ENCODE peak calls at places on chromosomes 6 and 20, in seven cellular contexts. U is breast epithelium, H is endothelial cell of umbilical vein, M is H1, Q is prostate gland, P is stomach, W is SK-N-SH. K is an unnamed sample. For H3K9me3, the result is how much of the 10 kb centered on the place peaks cover.

GRCh38 chr6:151349651-151350270 is 41.6 kb downstream of the ZBTB2 start:
- DNase-seq in M (no peak), H (no peak), W (no peak), P (no peak), U (no peak), Q (no peak), K (no peak)

GRCh38 chr6:139256087-139256486 is 35.7 kb downstream of the TXLNB start:
- DNase-seq in P (no peak), M (no peak), Q (no peak), U (no peak), H (no peak), W (no peak), K (no peak)

GRCh38 chr6:34391023-34391485 is 1.4 kb downstream of the NUDT3 start:
- DNase-seq in M (no peak), U (no peak), Q (peak), H (peak), W (peak), P (no peak), K (no peak)

GRCh38 chr20:10708342-10709185 is 34.8 kb upstream of the JAG1 start:
- DNase-seq in U (no peak), M (no peak), P (no peak), W (no peak), H (peak), Q (no peak), K (no peak)

GRCh38 chr20:25217161-25218108 is 21.9 kb downstream of the ENTPD6 start:
- DNase-seq in W (no peak), P (no peak), U (no peak), Q (no peak), M (no peak), H (no peak), K (no peak)

GRCh38 chr6:46211917-46212316 is 41.1 kb upstream of the ENPP5 start:
- DNase-seq in U (no peak), P (no peak), W (no peak), H (no peak), M (no peak), Q (no peak), K (no peak)

GRCh38 chr6:56840467-56841371 is 114.2 kb upstream of the BEND6 start:
- DNase-seq in H (peak), W (peak), U (no peak), P (no peak), M (no peak), Q (no peak), K (no peak)

GRCh38 chr6:8855411-8855810 is 420.1 kb upstream of the SLC35B3 start:
- DNase-seq in H (no peak), Q (no peak), M (no peak), U (no peak), P (no peak), W (no peak), K (no peak)

GRCh38 chr20:52305843-52306242 is 114.3 kb upstream of the ZFP64 start:
- DNase-seq in P (no peak), Q (no peak), M (no peak), H (no peak), U (no peak), W (no peak), K (no peak)

GRCh38 chr6:46704562-46704961 is 16.9 kb downstream of the TDRD6 start:
- DNase-seq in U (no peak), Q (no peak), W (no peak), M (no peak), P (no peak), H (peak), K (no peak)

GRCh38 chr6:163356324-163356723 is 58.2 kb upstream of the QKI start:
- DNase-seq in P (no peak), W (peak), H (peak), U (no peak), Q (no peak), M (no peak), K (no peak)
- TF ChIP-seq POLR2AphosphoS5 in P (no peak), W (no peak), H (peak), U (no peak), Q (no peak), M (no peak), K (no peak)

GRCh38 chr20:7993703-7994102 is 25.9 kb downstream of the TMX4 start:
- DNase-seq in H (no peak), P (no peak), W (no peak), M (no peak), Q (no peak), U (no peak), K (no peak)
- H3K9me3 ChIP-seq in H (under half), P (under half), W (under half), M (under half), Q (under half), U (under half), K (under half)

GRCh38 chr20:34514897-34515483 is 1.2 kb upstream of the DYNLRB1 start:
- DNase-seq in H (peak), M (no peak), P (no peak), W (no peak), U (no peak), Q (no peak), K (no peak)
- TF ChIP-seq POLR2AphosphoS5 in H (no peak), M (no peak), P (no peak), W (no peak), U (no peak), Q (no peak), K (no peak)

DNA sequence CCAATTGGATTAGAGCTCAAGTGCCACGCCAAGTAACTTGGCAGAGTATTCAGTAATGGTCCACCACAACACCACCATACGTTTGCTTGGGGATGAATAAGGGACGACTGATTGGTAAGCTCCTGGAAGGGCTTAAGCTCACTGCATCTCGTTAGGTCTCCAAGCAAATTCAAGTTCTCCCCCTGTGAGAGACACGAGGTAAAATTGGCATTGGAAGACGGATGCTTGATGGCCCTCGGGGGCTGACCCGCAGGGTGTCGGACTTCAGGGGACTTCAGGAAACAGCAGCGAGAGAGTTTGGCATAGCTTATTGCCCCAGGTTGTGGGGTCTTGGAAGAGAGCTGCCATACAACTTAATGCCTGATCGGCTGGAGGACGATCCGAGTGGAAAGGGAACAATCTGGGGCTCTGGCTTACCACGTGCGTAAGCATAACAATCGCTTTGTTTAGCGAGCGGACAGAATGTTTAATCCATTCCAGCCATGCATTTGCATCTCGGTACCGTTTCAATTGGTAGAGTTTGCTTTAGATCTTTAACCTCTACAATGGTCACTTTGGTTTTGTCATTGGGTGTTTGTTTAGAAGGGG is 4.8 kb upstream of the ZNFX1 start:
- DNase-seq in M (no peak), H (no peak), P (no peak), W (no peak), U (no peak), Q (no peak), K (no peak)
- H3K9me3 ChIP-seq in M (under half), H (under half), P (half or more), W (under half), U (half or more), Q (under half), K (under half)

GRCh38 chr6:167552961-167553360 is 228.1 kb downstream of the TTLL2 start:
- DNase-seq in H (no peak), Q (no peak), W (no peak), U (no peak), P (no peak), M (no peak), K (no peak)
- TF ChIP-seq POLR2AphosphoS5 in H (no peak), Q (no peak), W (no peak), U (no peak), P (no peak), M (no peak), K (no peak)

GRCh38 chr20:58688838-58689237 is 3.8 kb upstream of the NPEPL1 start:
- DNase-seq in U (no peak), M (peak), W (no peak), H (peak), P (peak), Q (no peak), K (no peak)
- H3K9me3 ChIP-seq in U (under half), M (under half), W (under half), H (under half), P (under half), Q (under half), K (under half)

K was measured in SK-N-MC.